ENCODE peak calls at places on chromosomes 3 and 15, in eight cellular contexts. B is endodermal cell, R is H9, H is ascending aorta, N is ovary, D is spleen, K is lower lobe of right lung, W is HCT116. G is an unnamed sample. For H3K9me3 and H3K4me1, the result is how much of the 10 kb centered on the place peaks cover.

GRCh38 chr3:195071011-195071728 is 199.8 kb downstream of the XXYLT1 start:
- DNase-seq in B (no peak), R (no peak), H (no peak), N (no peak), D (peak), K (peak), W (no peak), G (no peak)

GRCh38 chr3:128285042-128285924 is 132.0 kb downstream of the EEFSEC start:
- DNase-seq in B (peak), R (peak), H (no peak), N (no peak), D (peak), K (no peak), W (no peak), G (no peak)

GRCh38 chr3:41212088-41212487 is 12.8 kb downstream of the CTNNB1 start:
- DNase-seq in B (no peak), R (no peak), H (no peak), N (no peak), D (no peak), K (no peak), W (no peak), G (no peak)

GRCh38 chr15:95247068-95247984 is 1016.0 kb downstream of the MCTP2 start:
- DNase-seq in B (no peak), R (no peak), H (no peak), N (no peak), D (no peak), K (no peak), W (peak), G (peak)

GRCh38 chr3:165185707-165186327 is 10.4 kb downstream of the SLITRK3 start:
- DNase-seq in B (peak), R (peak), H (no peak), N (peak), D (no peak), K (peak), W (peak), G (peak)

GRCh38 chr3:85783331-85783730 is 824.5 kb downstream of the CADM2 start:
- DNase-seq in B (no peak), R (no peak), H (no peak), N (no peak), D (no peak), K (no peak), W (no peak), G (no peak)

GRCh38 chr3:71243230-71243629 is 340.3 kb downstream of the FOXP1 start:
- DNase-seq in B (no peak), R (no peak), H (no peak), N (no peak), D (no peak), K (no peak), W (no peak), G (no peak)

GRCh38 chr3:46360904-46361303 is 7.0 kb downstream of the CCR2 start:
- DNase-seq in B (peak), R (no peak), H (no peak), N (no peak), D (no peak), K (no peak), W (no peak), G (no peak)

GRCh38 chr15:40336129-40337122 is 4.3 kb downstream of the CCDC9B start:
- DNase-seq in B (peak), R (peak), H (no peak), N (no peak), D (no peak), K (no peak), W (no peak), G (no peak)

GRCh38 chr3:73614385-73614784 is 10.4 kb downstream of the PDZRN3 start:
- DNase-seq in B (no peak), R (no peak), H (no peak), N (no peak), D (no peak), K (no peak), W (no peak), G (no peak)

GRCh38 chr3:29453278-29453961 is 172.5 kb downstream of the RBMS3 start:
- DNase-seq in B (no peak), R (no peak), H (no peak), N (peak), D (no peak), K (no peak), W (no peak), G (no peak)

GRCh38 chr3:124441766-124442165 is 288.5 kb upstream of the UMPS start:
- DNase-seq in B (peak), R (no peak), H (no peak), N (no peak), D (no peak), K (no peak), W (no peak), G (no peak)

GRCh38 chr15:52080031-52080430 is 32.5 kb downstream of the BCL2L10 start:
- DNase-seq in B (no peak), R (no peak), H (no peak), N (no peak), D (no peak), K (no peak), W (no peak), G (no peak)

GRCh38 chr3:97340940-97341339 is 423.6 kb upstream of the ARL6 start:
- DNase-seq in B (no peak), R (peak), H (no peak), N (no peak), D (no peak), K (no peak), W (no peak), G (no peak)

GRCh38 chr3:52032702-52033408 is 23.5 kb downstream of the DUSP7 start:
- DNase-seq in B (no peak), R (no peak), H (no peak), N (no peak), D (no peak), K (no peak), W (no peak), G (no peak)

GRCh38 chr15:51649659-51650521 is 27.3 kb upstream of the DMXL2 start:
- DNase-seq in B (peak), R (no peak), H (no peak), N (no peak), D (no peak), K (no peak), W (peak), G (peak)

GRCh38 chr3:77690284-77690869 is 650.5 kb downstream of the ROBO2 start:
- DNase-seq in B (no peak), R (no peak), H (no peak), N (no peak), D (no peak), K (no peak), W (no peak), G (no peak)

GRCh38 chr3:192352142-192352541 is 375.2 kb downstream of the FGF12 start:
- DNase-seq in B (no peak), R (no peak), H (no peak), N (no peak), D (no peak), K (no peak), W (no peak), G (no peak)

GRCh38 chr3:71191031-71191482 is 392.5 kb downstream of the FOXP1 start:
- DNase-seq in B (no peak), R (no peak), H (no peak), N (no peak), D (no peak), K (no peak), W (no peak), G (no peak)

GRCh38 chr15:27248251-27248650 is 277.3 kb downstream of the GABRG3 start:
- DNase-seq in B (no peak), R (no peak), H (no peak), N (no peak), D (no peak), K (no peak), W (no peak), G (no peak)

GRCh38 chr3:151371531-151371930 is 13.0 kb downstream of the P2RY12 start:
- DNase-seq in B (no peak), R (no peak), H (no peak), N (no peak), D (no peak), K (no peak), W (no peak), G (no peak)

GRCh38 chr15:38690737-38691332 is 126.2 kb upstream of the RASGRP1 start:
- DNase-seq in B (peak), R (peak), H (no peak), N (peak), D (no peak), K (peak), W (peak), G (peak)

GRCh38 chr3:122621112-122621511 is 43.7 kb downstream of the PARP15 start:
- DNase-seq in B (no peak), R (no peak), H (no peak), N (no peak), D (no peak), K (no peak), W (no peak), G (no peak)

GRCh38 chr15:60001642-60002527 is 2.2 kb upstream of the FOXB1 start:
- DNase-seq in B (peak), R (no peak), H (no peak), N (no peak), D (no peak), K (no peak), W (no peak), G (no peak)

GRCh38 chr3:181719298-181719859 is 7.7 kb downstream of the SOX2 start:
- DNase-seq in B (no peak), R (no peak), H (no peak), N (no peak), D (no peak), K (no peak), W (no peak), G (no peak)

GRCh38 chr15:58559904-58560588 is 128.3 kb downstream of the LIPC start:
- DNase-seq in B (no peak), R (no peak), H (no peak), N (no peak), D (no peak), K (no peak), W (no peak), G (no peak)

GRCh38 chr3:126352476-126353454 is 4.4 kb downstream of the KLF15 start:
- DNase-seq in B (no peak), R (no peak), H (no peak), N (peak), D (peak), K (peak), W (no peak), G (no peak)

GRCh38 chr15:89576417-89576773 is 1.1 kb downstream of the TICRR start:
- DNase-seq in B (no peak), R (no peak), H (no peak), N (no peak), D (no peak), K (no peak), W (no peak), G (no peak)

GRCh38 chr3:58563386-58564035 is 13.7 kb downstream of the FAM107A start:
- DNase-seq in B (peak), R (peak), H (no peak), N (no peak), D (no peak), K (no peak), W (no peak), G (peak)

GRCh38 chr15:48507416-48508065 is 138.0 kb downstream of the FBN1 start:
- DNase-seq in B (peak), R (peak), H (no peak), N (no peak), D (no peak), K (no peak), W (peak), G (no peak)

GRCh38 chr15:81339851-81340250 is 15.9 kb upstream of the STARD5 start:
- DNase-seq in B (no peak), R (no peak), H (no peak), N (no peak), D (no peak), K (no peak), W (no peak), G (no peak)

GRCh38 chr3:96700322-96701315 is 113.8 kb upstream of the EPHA6 start:
- DNase-seq in B (peak), R (peak), H (no peak), N (no peak), D (no peak), K (no peak), W (no peak), G (no peak)

GRCh38 chr3:80232760-80233159 is 465.0 kb upstream of the ROBO1 start:
- DNase-seq in B (peak), R (no peak), H (no peak), N (no peak), D (no peak), K (no peak), W (no peak), G (peak)

GRCh38 chr15:45572627-45573026 is 14.6 kb upstream of the BLOC1S6 start:
- DNase-seq in B (no peak), R (no peak), H (no peak), N (no peak), D (no peak), K (no peak), W (no peak), G (no peak)

GRCh38 chr3:163508212-163508611 is 1570.1 kb downstream of the SI start:
- DNase-seq in B (no peak), R (no peak), H (no peak), N (no peak), D (no peak), K (no peak), W (no peak), G (no peak)

GRCh38 chr3:67142432-67142831 is 144.3 kb downstream of the KBTBD8 start:
- DNase-seq in B (no peak), R (no peak), H (no peak), N (no peak), D (no peak), K (no peak), W (no peak), G (no peak)

GRCh38 chr3:105798381-105798934 is 70.4 kb downstream of the CBLB start:
- DNase-seq in B (no peak), R (no peak), H (no peak), N (no peak), D (no peak), K (no peak), W (no peak), G (no peak)

GRCh38 chr3:178003756-178004155 is 532.5 kb upstream of the KCNMB2 start:
- DNase-seq in B (no peak), R (no peak), H (no peak), N (no peak), D (no peak), K (no peak), W (no peak), G (no peak)

GRCh38 chr15:51267047-51267713 is 71.2 kb downstream of the CYP19A1 start:
- DNase-seq in B (peak), R (peak), H (no peak), N (peak), D (no peak), K (no peak), W (no peak), G (peak)

GRCh38 chr3:39977058-39977794 is 167.8 kb downstream of the MYRIP start:
- DNase-seq in B (no peak), R (no peak), H (no peak), N (no peak), D (no peak), K (no peak), W (no peak), G (no peak)

GRCh38 chr3:39972508-39972907 is 163.1 kb downstream of the MYRIP start:
- DNase-seq in B (no peak), R (no peak), H (no peak), N (no peak), D (no peak), K (no peak), W (no peak), G (no peak)

GRCh38 chr3:39965997-39966396 is 156.6 kb downstream of the MYRIP start:
- DNase-seq in B (no peak), R (no peak), H (no peak), N (no peak), D (no peak), K (no peak), W (no peak), G (no peak)

GRCh38 chr3:39970982-39971381 is 161.6 kb downstream of the MYRIP start:
- DNase-seq in B (no peak), R (no peak), H (no peak), N (no peak), D (no peak), K (no peak), W (no peak), G (no peak)

DNA sequence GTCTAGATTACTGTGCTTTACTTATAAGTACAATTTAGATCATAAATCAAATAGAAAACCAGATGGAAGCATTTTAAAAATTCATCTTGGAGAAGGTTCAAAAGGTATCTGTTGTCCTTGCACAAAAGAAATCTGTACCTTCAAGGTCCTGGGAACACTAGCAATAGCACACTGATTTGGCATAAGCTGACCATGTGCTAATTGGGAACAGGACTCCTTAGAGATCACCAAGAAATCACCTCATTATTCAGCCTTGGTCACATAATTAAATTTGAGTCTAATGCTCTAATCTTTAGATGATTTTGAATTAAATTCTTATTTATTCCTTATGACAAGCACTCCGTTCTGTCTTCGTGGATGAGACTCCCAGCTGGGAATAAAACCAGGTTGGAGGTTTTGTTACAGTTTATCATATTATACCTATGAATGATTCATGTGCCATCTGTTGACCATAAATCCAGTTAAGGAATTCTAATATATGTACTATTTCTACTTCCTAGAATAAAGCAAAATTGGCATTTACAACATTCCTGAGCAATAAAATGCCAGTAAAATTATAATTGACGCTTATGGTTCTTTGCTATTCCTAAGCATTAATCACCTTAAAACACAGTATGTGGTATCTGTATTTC is 162.2 kb downstream of the MYRIP start:
- DNase-seq in B (no peak), R (no peak), H (no peak), N (no peak), D (no peak), K (no peak), W (no peak), G (no peak)
- H3K27ac ChIP-seq in B (no peak), R (no peak), H (no peak), N (no peak), D (no peak), K (no peak), W (no peak), G (no peak)

DNA sequence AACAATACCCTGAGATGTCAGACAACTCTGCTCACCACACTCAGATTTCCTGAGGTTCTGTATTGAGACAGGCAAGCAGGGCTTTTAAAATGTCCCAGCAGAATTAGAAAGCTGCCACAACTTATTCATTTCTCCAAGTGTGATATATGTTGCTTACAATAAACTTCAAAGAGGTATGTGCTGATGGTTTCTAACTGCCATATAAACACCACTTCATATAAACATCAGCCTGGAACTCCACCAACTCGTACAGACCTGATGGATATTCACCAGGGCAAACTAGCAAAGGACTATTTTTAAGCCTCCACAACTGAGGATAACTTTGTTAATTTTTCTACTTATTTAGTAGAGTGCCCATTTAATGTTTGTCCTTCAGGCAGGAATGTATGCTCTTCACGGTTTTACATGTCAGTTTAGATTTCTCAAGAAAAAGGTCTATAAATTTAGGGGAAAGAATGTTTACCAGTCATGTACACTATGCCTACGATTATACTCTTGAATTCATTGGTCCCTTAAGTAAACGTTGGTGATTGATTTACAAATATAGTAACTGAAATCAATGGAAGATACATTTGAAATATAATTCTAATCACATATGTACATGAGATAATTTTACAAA is 109.6 kb upstream of the ABI3BP start:
- DNase-seq in B (no peak), R (no peak), H (no peak), N (no peak), D (no peak), K (no peak), W (no peak), G (no peak)
- H3K9me3 ChIP-seq in B (under half), R (under half), H (under half), N (under half), D (under half), K (under half), W (under half), G (under half)

GRCh38 chr3:185807455-185808068 is 17.3 kb downstream of the IGF2BP2 start:
- DNase-seq in B (peak), R (peak), H (no peak), N (no peak), D (no peak), K (no peak), W (peak), G (peak)
- H3K4me1 ChIP-seq in B (under half), R (under half), H (under half), N (under half), D (under half), K (under half), W (under half), G (under half)

DNA sequence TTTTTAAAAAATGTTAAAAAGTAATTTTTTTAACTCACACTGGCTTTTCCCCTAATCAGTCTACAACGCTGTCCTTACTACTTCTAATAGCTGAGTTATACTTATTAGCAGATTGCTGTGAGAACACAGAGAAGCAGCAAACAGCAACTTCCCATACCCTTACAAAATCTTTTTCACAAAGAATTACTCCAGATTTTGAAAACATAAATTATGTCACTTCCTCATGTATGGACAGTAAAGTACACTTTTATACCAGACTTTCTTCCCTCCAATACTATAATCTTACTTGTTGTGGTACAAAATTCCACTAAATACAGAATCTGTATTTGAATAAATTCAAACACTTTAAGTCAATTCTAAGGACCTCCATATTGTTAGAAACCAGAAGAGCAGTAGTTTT is 2.1 kb downstream of the PHC3 start:
- DNase-seq in B (no peak), R (no peak), H (no peak), N (no peak), D (no peak), K (no peak), W (no peak), G (no peak)
- H3K27ac ChIP-seq in B (no peak), R (no peak), H (peak), N (no peak), D (peak), K (no peak), W (no peak), G (no peak)

GRCh38 chr15:100385300-100385699 is 43.5 kb upstream of the ADAMTS17 start:
- DNase-seq in B (no peak), R (no peak), H (no peak), N (no peak), D (no peak), K (no peak), W (no peak), G (no peak)

GRCh38 chr15:100383302-100384107 is 41.7 kb upstream of the ADAMTS17 start:
- DNase-seq in B (peak), R (peak), H (no peak), N (peak), D (no peak), K (no peak), W (peak), G (no peak)

GRCh38 chr15:100384108-100384410 is 42.3 kb upstream of the ADAMTS17 start:
- DNase-seq in B (no peak), R (no peak), H (no peak), N (peak), D (no peak), K (no peak), W (no peak), G (no peak)
- H3K9me3 ChIP-seq in B (under half), R (under half), H (under half), N (under half), D (under half), K (under half), W (under half), G (under half)

GRCh38 chr15:75659928-75660645 is 12.4 kb downstream of the SNX33 start:
- DNase-seq in B (no peak), R (no peak), H (no peak), N (no peak), D (no peak), K (no peak), W (no peak), G (no peak)

GRCh38 chr15:75663931-75664421 is 16.3 kb downstream of the SNX33 start:
- DNase-seq in B (no peak), R (no peak), H (no peak), N (no peak), D (no peak), K (no peak), W (no peak), G (no peak)

GRCh38 chr15:75662823-75663519 is 15.3 kb downstream of the SNX33 start:
- DNase-seq in B (no peak), R (no peak), H (no peak), N (no peak), D (no peak), K (no peak), W (no peak), G (no peak)

GRCh38 chr15:75661041-75661778 is 13.5 kb downstream of the SNX33 start:
- DNase-seq in B (peak), R (peak), H (peak), N (peak), D (peak), K (peak), W (no peak), G (peak)

GRCh38 chr15:75661779-75662140 is 14.0 kb downstream of the SNX33 start:
- DNase-seq in B (no peak), R (no peak), H (no peak), N (no peak), D (no peak), K (no peak), W (no peak), G (no peak)
- H3K4me1 ChIP-seq in B (under half), R (under half), H (half or more), N (under half), D (under half), K (half or more), W (under half), G (under half)

G was measured in SJSA1.